ENCODE peak calls at places on chromosomes 4 and X, in six cellular contexts. One of them, this sample, is unnamed.

GRCh38 chr4:38781854-38782261 is 932 bp downstream of the TLR10 start:
- DNase-seq in coronary artery: no peak
- DNase-seq in psoas muscle: no peak
- DNase-seq in choroid plexus epithelial cell: no peak
- DNase-seq in H1: no peak
- DNase-seq in Peyer's patch: no peak
- DNase-seq in this sample: no peak

GRCh38 chr4:77844363-77844762 is 18.3 kb upstream of the MRPL1 start:
- DNase-seq in coronary artery: no peak
- DNase-seq in psoas muscle: no peak
- DNase-seq in choroid plexus epithelial cell: no peak
- DNase-seq in H1: no peak
- DNase-seq in Peyer's patch: no peak
- DNase-seq in this sample: no peak

GRCh38 chr4:6027392-6027791 is 9.2 kb upstream of the C4orf50 start:
- DNase-seq in coronary artery: no peak
- DNase-seq in psoas muscle: no peak
- DNase-seq in choroid plexus epithelial cell: no peak
- DNase-seq in H1: no peak
- DNase-seq in Peyer's patch: no peak
- DNase-seq in this sample: no peak

GRCh38 chr4:79917246-79917645 is 155.8 kb downstream of the ANTXR2 start:
- DNase-seq in coronary artery: no peak
- DNase-seq in psoas muscle: peak
- DNase-seq in choroid plexus epithelial cell: peak
- DNase-seq in H1: peak
- DNase-seq in Peyer's patch: peak
- DNase-seq in this sample: no peak

GRCh38 chr4:28462766-28463165 is 1602.1 kb downstream of the STIM2 start:
- DNase-seq in coronary artery: no peak
- DNase-seq in psoas muscle: no peak
- DNase-seq in choroid plexus epithelial cell: no peak
- DNase-seq in H1: no peak
- DNase-seq in Peyer's patch: no peak
- DNase-seq in this sample: no peak

GRCh38 chr4:119870868-119871267 is 195.8 kb downstream of the MAD2L1 start:
- DNase-seq in coronary artery: no peak
- DNase-seq in psoas muscle: no peak
- DNase-seq in choroid plexus epithelial cell: no peak
- DNase-seq in H1: no peak
- DNase-seq in Peyer's patch: no peak
- DNase-seq in this sample: no peak

GRCh38 chrX:1178580-1179057 is 33.8 kb downstream of the CRLF2 start:
- DNase-seq in coronary artery: no peak
- DNase-seq in psoas muscle: no peak
- DNase-seq in choroid plexus epithelial cell: peak
- DNase-seq in H1: peak
- DNase-seq in Peyer's patch: no peak
- DNase-seq in this sample: peak

GRCh38 chr4:87179751-87180150 is 40.7 kb downstream of the KLHL8 start:
- DNase-seq in coronary artery: no peak
- DNase-seq in psoas muscle: no peak
- DNase-seq in choroid plexus epithelial cell: peak
- DNase-seq in H1: no peak
- DNase-seq in Peyer's patch: no peak
- DNase-seq in this sample: no peak

GRCh38 chrX:41384041-41384705 is 50.2 kb downstream of the DDX3X start:
- DNase-seq in coronary artery: no peak
- DNase-seq in psoas muscle: peak
- DNase-seq in choroid plexus epithelial cell: peak
- DNase-seq in H1: no peak
- DNase-seq in Peyer's patch: peak
- DNase-seq in this sample: peak

GRCh38 chr4:81369898-81370297 is 101.8 kb downstream of the RASGEF1B start:
- DNase-seq in coronary artery: no peak
- DNase-seq in psoas muscle: no peak
- DNase-seq in choroid plexus epithelial cell: peak
- DNase-seq in H1: no peak
- DNase-seq in Peyer's patch: no peak
- DNase-seq in this sample: no peak

GRCh38 chr4:107027379-107027778 is 8.7 kb downstream of the DKK2 start:
- DNase-seq in coronary artery: no peak
- DNase-seq in psoas muscle: no peak
- DNase-seq in choroid plexus epithelial cell: no peak
- DNase-seq in H1: no peak
- DNase-seq in Peyer's patch: no peak
- DNase-seq in this sample: no peak

GRCh38 chr4:6222761-6223292 is 22.5 kb upstream of the JAKMIP1 start:
- DNase-seq in coronary artery: no peak
- DNase-seq in psoas muscle: no peak
- DNase-seq in choroid plexus epithelial cell: no peak
- DNase-seq in H1: peak
- DNase-seq in Peyer's patch: no peak
- DNase-seq in this sample: no peak

GRCh38 chrX:2657532-2657931 is 33.6 kb upstream of the CD99 start:
- DNase-seq in coronary artery: no peak
- DNase-seq in psoas muscle: no peak
- DNase-seq in choroid plexus epithelial cell: no peak
- DNase-seq in H1: no peak
- DNase-seq in Peyer's patch: no peak
- DNase-seq in this sample: no peak

GRCh38 chr4:176433983-176434382 is 114.2 kb downstream of the SPCS3 start:
- DNase-seq in coronary artery: no peak
- DNase-seq in psoas muscle: no peak
- DNase-seq in choroid plexus epithelial cell: no peak
- DNase-seq in H1: no peak
- DNase-seq in Peyer's patch: no peak
- DNase-seq in this sample: no peak

GRCh38 chr4:125750399-125750798 is 435.6 kb downstream of the FAT4 start:
- DNase-seq in coronary artery: no peak
- DNase-seq in psoas muscle: no peak
- DNase-seq in choroid plexus epithelial cell: no peak
- DNase-seq in H1: no peak
- DNase-seq in Peyer's patch: no peak
- DNase-seq in this sample: no peak

GRCh38 chrX:40170830-40171512 is 73.2 kb upstream of the BCOR start:
- DNase-seq in coronary artery: peak
- DNase-seq in psoas muscle: no peak
- DNase-seq in choroid plexus epithelial cell: no peak
- DNase-seq in H1: peak
- DNase-seq in Peyer's patch: no peak
- DNase-seq in this sample: no peak

GRCh38 chr4:116926631-116927295 is 158.6 kb downstream of the TRAM1L1 start:
- DNase-seq in coronary artery: no peak
- DNase-seq in psoas muscle: no peak
- DNase-seq in choroid plexus epithelial cell: no peak
- DNase-seq in H1: peak
- DNase-seq in Peyer's patch: no peak
- DNase-seq in this sample: no peak

GRCh38 chr4:101795704-101796103 is 5.2 kb downstream of the BANK1 start:
- DNase-seq in coronary artery: no peak
- DNase-seq in psoas muscle: no peak
- DNase-seq in choroid plexus epithelial cell: no peak
- DNase-seq in H1: no peak
- DNase-seq in Peyer's patch: no peak
- DNase-seq in this sample: no peak

GRCh38 chr4:101793397-101793796 is 2.9 kb downstream of the BANK1 start:
- DNase-seq in coronary artery: no peak
- DNase-seq in psoas muscle: no peak
- DNase-seq in choroid plexus epithelial cell: no peak
- DNase-seq in H1: no peak
- DNase-seq in Peyer's patch: no peak
- DNase-seq in this sample: no peak

GRCh38 chr4:101791189-101791572 is 651 bp downstream of the BANK1 start:
- DNase-seq in coronary artery: no peak
- DNase-seq in psoas muscle: no peak
- DNase-seq in choroid plexus epithelial cell: peak
- DNase-seq in H1: no peak
- DNase-seq in Peyer's patch: no peak
- DNase-seq in this sample: no peak

GRCh38 chr4:101790521-101791188 is at the start of gene BANK1:
- DNase-seq in coronary artery: no peak
- DNase-seq in psoas muscle: peak
- DNase-seq in choroid plexus epithelial cell: peak
- DNase-seq in H1: peak
- DNase-seq in Peyer's patch: peak
- DNase-seq in this sample: peak

GRCh38 chr4:101792056-101792575 is 1.6 kb downstream of the BANK1 start:
- DNase-seq in coronary artery: no peak
- DNase-seq in psoas muscle: no peak
- DNase-seq in choroid plexus epithelial cell: peak
- DNase-seq in H1: no peak
- DNase-seq in Peyer's patch: no peak
- DNase-seq in this sample: no peak
- H3K4me3 ChIP-seq in coronary artery: no peak
- H3K4me3 ChIP-seq in psoas muscle: no peak
- H3K4me3 ChIP-seq in choroid plexus epithelial cell: no peak
- H3K4me3 ChIP-seq in H1: no peak
- H3K4me3 ChIP-seq in Peyer's patch: no peak
- H3K4me3 ChIP-seq in this sample: no peak

GRCh38 chr4:8876982-8877779 is 5.5 kb upstream of the HMX1 start:
- DNase-seq in coronary artery: no peak
- DNase-seq in psoas muscle: no peak
- DNase-seq in choroid plexus epithelial cell: no peak
- DNase-seq in H1: peak
- DNase-seq in Peyer's patch: no peak
- DNase-seq in this sample: no peak
- H3K4me3 ChIP-seq in coronary artery: no peak
- H3K4me3 ChIP-seq in psoas muscle: no peak
- H3K4me3 ChIP-seq in choroid plexus epithelial cell: no peak
- H3K4me3 ChIP-seq in H1: no peak
- H3K4me3 ChIP-seq in Peyer's patch: no peak
- H3K4me3 ChIP-seq in this sample: no peak

DNA sequence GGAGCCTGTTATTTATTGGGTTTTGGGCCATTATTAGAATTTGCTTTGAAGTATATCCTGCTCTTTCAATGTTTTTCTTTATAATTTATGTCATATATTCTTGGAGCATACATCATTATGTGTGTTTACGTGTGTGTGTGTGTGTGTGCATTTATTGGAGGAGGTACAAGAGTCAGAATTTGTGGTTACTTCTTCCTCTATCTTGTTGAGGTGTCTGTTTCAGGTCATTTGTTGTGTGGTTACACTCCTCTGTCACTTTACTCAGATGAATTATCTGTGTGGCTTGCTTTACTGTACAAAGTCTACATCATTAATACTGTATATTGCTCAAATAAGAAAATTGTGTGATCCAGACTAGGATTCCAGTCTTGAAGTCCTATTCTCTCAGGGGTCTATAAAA is 1957.4 kb upstream of the TENM3 start:
- DNase-seq in coronary artery: no peak
- DNase-seq in psoas muscle: no peak
- DNase-seq in choroid plexus epithelial cell: no peak
- DNase-seq in H1: no peak
- DNase-seq in Peyer's patch: no peak
- DNase-seq in this sample: no peak
- H3K4me3 ChIP-seq in coronary artery: no peak
- H3K4me3 ChIP-seq in psoas muscle: no peak
- H3K4me3 ChIP-seq in choroid plexus epithelial cell: no peak
- H3K4me3 ChIP-seq in H1: no peak
- H3K4me3 ChIP-seq in Peyer's patch: no peak
- H3K4me3 ChIP-seq in this sample: no peak

DNA sequence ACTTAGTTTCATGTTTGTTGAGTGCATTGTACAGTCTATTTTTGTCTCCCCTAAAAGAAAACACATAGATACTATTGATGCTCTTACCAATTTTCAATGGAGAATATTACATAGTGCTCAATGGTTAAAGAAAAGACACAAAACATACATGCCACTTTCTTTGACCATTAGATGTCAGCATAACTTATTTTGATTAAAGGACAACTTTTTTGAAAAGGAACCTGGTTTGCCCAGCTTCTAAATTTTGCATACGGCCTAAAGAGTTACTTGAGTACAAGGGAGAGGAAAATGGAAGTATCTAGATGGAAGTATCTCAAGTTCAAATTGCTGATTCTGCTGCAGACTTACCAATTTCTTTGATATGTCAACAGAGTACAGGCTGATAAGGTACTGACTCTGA is 68.5 kb downstream of the METTL14 start:
- DNase-seq in coronary artery: no peak
- DNase-seq in psoas muscle: no peak
- DNase-seq in choroid plexus epithelial cell: no peak
- DNase-seq in H1: no peak
- DNase-seq in Peyer's patch: no peak
- DNase-seq in this sample: no peak
- H3K4me3 ChIP-seq in coronary artery: no peak
- H3K4me3 ChIP-seq in psoas muscle: no peak
- H3K4me3 ChIP-seq in choroid plexus epithelial cell: no peak
- H3K4me3 ChIP-seq in H1: no peak
- H3K4me3 ChIP-seq in Peyer's patch: no peak
- H3K4me3 ChIP-seq in this sample: no peak

GRCh38 chrX:6679988-6680387 is 145.1 kb upstream of the VCX3A start:
- DNase-seq in coronary artery: no peak
- DNase-seq in psoas muscle: no peak
- DNase-seq in choroid plexus epithelial cell: no peak
- DNase-seq in H1: no peak
- DNase-seq in Peyer's patch: no peak
- DNase-seq in this sample: no peak

GRCh38 chrX:6683353-6683752 is 148.4 kb upstream of the VCX3A start:
- DNase-seq in coronary artery: no peak
- DNase-seq in psoas muscle: no peak
- DNase-seq in choroid plexus epithelial cell: no peak
- DNase-seq in H1: no peak
- DNase-seq in Peyer's patch: no peak
- DNase-seq in this sample: no peak

GRCh38 chrX:6681469-6681868 is 146.6 kb upstream of the VCX3A start:
- DNase-seq in coronary artery: no peak
- DNase-seq in psoas muscle: no peak
- DNase-seq in choroid plexus epithelial cell: no peak
- DNase-seq in H1: no peak
- DNase-seq in Peyer's patch: no peak
- DNase-seq in this sample: no peak

GRCh38 chrX:6679550-6679949 is 144.6 kb upstream of the VCX3A start:
- DNase-seq in coronary artery: no peak
- DNase-seq in psoas muscle: no peak
- DNase-seq in choroid plexus epithelial cell: no peak
- DNase-seq in H1: no peak
- DNase-seq in Peyer's patch: no peak
- DNase-seq in this sample: no peak

GRCh38 chrX:6678313-6678712 is 143.4 kb upstream of the VCX3A start:
- DNase-seq in coronary artery: no peak
- DNase-seq in psoas muscle: no peak
- DNase-seq in choroid plexus epithelial cell: no peak
- DNase-seq in H1: no peak
- DNase-seq in Peyer's patch: no peak
- DNase-seq in this sample: no peak
- H3K4me3 ChIP-seq in coronary artery: no peak
- H3K4me3 ChIP-seq in psoas muscle: no peak
- H3K4me3 ChIP-seq in choroid plexus epithelial cell: no peak
- H3K4me3 ChIP-seq in H1: no peak
- H3K4me3 ChIP-seq in Peyer's patch: no peak
- H3K4me3 ChIP-seq in this sample: no peak